ENCODE peak calls at places on chromosomes 13 and 19, in six cellular contexts. O, U, B, D, Y and G are unnamed samples.

GRCh38 chr19:29492761-29493160 is 33.0 kb upstream of the VSTM2B start:
- DNase-seq in Y (no peak), U (no peak), B (peak; percentile 1), O (no peak), D (peak; percentile 41), G (no peak)

GRCh38 chr13:108609353-108609752 is 20.1 kb upstream of the MYO16 start:
- DNase-seq in Y (peak; percentile 45), B (peak; percentile 49), D (no peak), O (no peak), U (no peak), G (no peak)

GRCh38 chr13:51858433-51859247 is 3.1 kb upstream of the CCDC70 start:
- DNase-seq in Y (no peak), O (no peak), D (no peak), U (no peak), B (no peak), G (no peak)

GRCh38 chr19:40567750-40568494 is 8.8 kb upstream of the SHKBP1 start:
- DNase-seq in U (no peak), Y (no peak), D (peak; percentile 74), O (no peak), B (no peak), G (no peak)

GRCh38 chr13:67351915-67352314 is 121.8 kb upstream of the PCDH9 start:
- DNase-seq in Y (no peak), U (no peak), B (peak; percentile 44), D (no peak), O (no peak), G (no peak)

GRCh38 chr13:103130681-103131210 is 64.5 kb upstream of the SLC10A2 start:
- DNase-seq in U (no peak), Y (no peak), O (no peak), D (no peak), B (no peak), G (no peak)

GRCh38 chr19:8081569-8082550 is 29.3 kb downstream of the CCL25 start:
- DNase-seq in D (no peak), Y (no peak), B (no peak), O (peak; percentile 70), U (no peak), G (no peak)

GRCh38 chr19:46211201-46211881 is 18.2 kb upstream of the IGFL1 start:
- DNase-seq in B (no peak), U (no peak), Y (peak; percentile 12), D (peak; percentile 55), O (peak; percentile 97), G (peak; percentile 91)

GRCh38 chr13:95709101-95709500 is 32.2 kb downstream of the DNAJC3 start:
- DNase-seq in U (no peak), D (no peak), O (no peak), Y (no peak), B (no peak), G (no peak)

GRCh38 chr13:97148894-97149293 is 73.2 kb upstream of the MBNL2 start:
- DNase-seq in Y (no peak), U (no peak), B (peak; percentile 43), O (no peak), D (no peak), G (no peak)

GRCh38 chr13:19888799-19889198 is 25.4 kb upstream of the ZMYM5 start:
- DNase-seq in O (no peak), U (no peak), B (peak; percentile 38), D (no peak), Y (peak; percentile 28), G (no peak)

DNA sequence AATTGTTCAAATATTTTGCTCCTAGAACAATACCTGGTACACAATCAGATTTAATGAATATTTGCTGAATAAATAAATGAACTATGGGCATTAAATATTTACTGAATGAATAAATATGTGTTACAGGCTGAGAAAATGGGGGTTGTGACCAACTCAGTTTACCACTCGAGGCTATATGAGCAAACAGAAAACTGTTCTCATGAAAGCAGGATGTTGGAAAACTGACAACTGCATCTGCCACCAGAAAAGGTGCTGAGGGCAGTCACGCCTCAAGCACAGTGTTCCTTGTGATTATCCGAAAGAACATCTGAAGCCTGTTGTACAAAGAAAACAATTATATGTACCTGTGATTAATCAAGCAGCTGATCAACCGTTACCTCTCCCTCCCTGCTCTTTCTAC is 6.1 kb upstream of the KLK13 start:
- DNase-seq in U (no peak), B (no peak), Y (no peak), O (no peak), D (no peak), G (no peak)
- H3K14ac ChIP-seq in U (no peak overlapping the region), B (no peak overlapping the region), Y (no peak overlapping the region), O (no peak overlapping the region), D (no peak overlapping the region), G (no peak overlapping the region)

DNA sequence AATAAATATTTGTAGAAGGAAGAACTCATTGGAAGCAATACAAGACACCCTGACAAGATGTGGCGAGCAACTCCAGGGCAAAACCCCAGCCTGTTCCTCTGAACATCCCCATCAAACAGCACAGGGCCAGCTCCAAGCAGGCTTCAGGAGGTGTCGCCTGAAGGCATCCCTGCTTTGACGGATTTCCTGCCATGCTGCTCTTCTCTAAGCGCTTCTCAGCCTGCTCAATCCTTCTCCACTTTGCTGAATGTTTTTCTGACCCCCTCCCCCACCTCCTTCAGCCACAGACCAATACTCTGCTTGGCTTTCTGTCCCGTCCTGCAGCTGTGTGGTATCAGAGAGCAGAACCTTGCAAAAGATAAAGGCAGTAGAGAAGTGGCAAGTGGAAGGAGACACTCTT is 28.4 kb downstream of the C19orf81 start:
- DNase-seq in D (no peak), U (no peak), B (no peak), Y (no peak), O (no peak), G (peak; percentile 50)
- H3K14ac ChIP-seq in D (no peak overlapping the region), U (no peak overlapping the region), B (no peak overlapping the region), Y (no peak overlapping the region), O (no peak overlapping the region), G (no peak overlapping the region)

DNA sequence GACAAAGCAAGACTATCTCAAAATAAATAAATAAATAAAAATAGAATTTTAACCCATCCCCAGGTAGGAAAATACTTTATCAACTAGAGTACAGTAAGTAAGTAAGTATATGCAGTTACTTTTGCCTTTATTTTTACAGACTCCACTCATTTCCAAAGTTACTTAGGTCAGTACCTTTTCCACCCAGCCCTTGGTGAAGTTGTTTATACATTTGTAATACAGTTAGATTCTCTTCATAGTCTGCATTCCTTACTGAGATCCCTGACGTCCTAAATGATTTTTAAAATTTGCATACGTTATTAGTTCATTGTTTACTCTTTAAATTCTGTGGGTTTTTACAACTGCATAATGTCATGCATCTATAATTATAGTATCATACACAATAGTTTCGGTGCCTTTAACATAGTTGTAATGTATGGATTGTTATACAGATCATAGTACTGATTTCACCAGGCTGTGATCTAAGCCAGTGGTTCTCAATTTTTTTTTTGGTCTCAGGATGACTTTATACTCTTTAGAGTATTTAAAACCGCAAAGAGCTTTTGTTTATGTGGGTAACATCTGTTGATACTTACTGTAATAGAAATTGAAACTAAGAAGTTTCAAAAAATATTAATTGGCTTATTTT is 10.4 kb downstream of the SETDB2 start:
- DNase-seq in D (no peak), Y (peak; percentile 86), O (no peak), B (peak; percentile 88), U (no peak), G (no peak)
- H3K14ac ChIP-seq in D (no peak overlapping the region), Y (no peak overlapping the region), O (no peak overlapping the region), B (peak overlapping the region; percentile 93), U (no peak overlapping the region), G (no peak overlapping the region)

GRCh38 chr19:41951686-41952172 is 7.4 kb downstream of the RABAC1 start:
- DNase-seq in Y (peak; percentile 76), B (peak; percentile 65), D (peak; percentile 99), O (peak; percentile 41), U (peak; percentile 85), G (peak; percentile 88)
- H3K14ac ChIP-seq in Y (peak overlapping the region; percentile 79), B (no peak overlapping the region), D (no peak overlapping the region), O (no peak overlapping the region), U (no peak overlapping the region), G (no peak overlapping the region)

GRCh38 chr19:4687396-4687795 is 17.3 kb upstream of the MYDGF start:
- DNase-seq in D (no peak), O (no peak), B (no peak), U (no peak), Y (no peak), G (no peak)
- H3K14ac ChIP-seq in D (no peak overlapping the region), O (no peak overlapping the region), B (no peak overlapping the region), U (no peak overlapping the region), Y (no peak overlapping the region), G (no peak overlapping the region)